ENCODE peak calls at places on chromosomes 16 and 17, in six cellular contexts. I is adrenal gland, Y is mucosa of descending colon, U is esophagus squamous epithelium, Z is A549, H is body of pancreas. C is an unnamed sample. For H3K4me1, the result is how much of the 10 kb centered on the place peaks cover.

GRCh38 chr17:20926532-20926931 is 116.3 kb downstream of the USP22 start:
- DNase-seq in H (no peak), U (no peak), I (no peak), Y (no peak), Z (no peak), C (no peak)

GRCh38 chr16:16879567-16880251 is 500.8 kb downstream of the NPIPA7 start:
- DNase-seq in I (no peak), Y (no peak), Z (no peak), U (no peak), H (no peak), C (no peak)

GRCh38 chr17:1455748-1456599 is at the start of gene CRK:
- DNase-seq in H (peak), U (peak), I (peak), Z (peak), Y (peak), C (peak)

GRCh38 chr16:29994613-29995329 is 646 bp downstream of the HIRIP3 start:
- DNase-seq in U (no peak), Z (no peak), Y (peak), I (peak), H (peak), C (peak)

GRCh38 chr16:35795361-35796029 is 2336.1 kb downstream of the TP53TG3F start:
- DNase-seq in Z (no peak), U (no peak), Y (no peak), H (no peak), I (no peak), C (no peak)

GRCh38 chr17:58172369-58173071 is 5.7 kb downstream of the OR4D2 start:
- DNase-seq in Y (no peak), I (no peak), U (no peak), H (no peak), Z (peak), C (no peak)

GRCh38 chr17:56762988-56763387 is 70.7 kb downstream of the C17orf67 start:
- DNase-seq in U (no peak), Z (no peak), H (no peak), Y (no peak), I (no peak), C (no peak)

GRCh38 chr17:34584805-34585416 is 5.5 kb downstream of the TMEM132E start:
- DNase-seq in Y (no peak), I (no peak), U (no peak), H (no peak), Z (peak), C (no peak)

GRCh38 chr16:1997591-1998359 is 8.0 kb downstream of the SYNGR3 start:
- DNase-seq in U (no peak), Y (peak), Z (no peak), H (no peak), I (peak), C (no peak)

GRCh38 chr16:74448990-74449389 is 27.7 kb upstream of the CLEC18B start:
- DNase-seq in Z (peak), I (peak), H (peak), Y (peak), U (no peak), C (peak)

GRCh38 chr16:51544850-51545467 is 393.9 kb upstream of the SALL1 start:
- DNase-seq in I (no peak), U (no peak), H (no peak), Z (no peak), Y (no peak), C (no peak)

GRCh38 chr17:48174833-48175232 is 67.3 kb downstream of the SNX11 start:
- DNase-seq in Y (no peak), H (no peak), I (no peak), U (no peak), Z (no peak), C (no peak)

DNA sequence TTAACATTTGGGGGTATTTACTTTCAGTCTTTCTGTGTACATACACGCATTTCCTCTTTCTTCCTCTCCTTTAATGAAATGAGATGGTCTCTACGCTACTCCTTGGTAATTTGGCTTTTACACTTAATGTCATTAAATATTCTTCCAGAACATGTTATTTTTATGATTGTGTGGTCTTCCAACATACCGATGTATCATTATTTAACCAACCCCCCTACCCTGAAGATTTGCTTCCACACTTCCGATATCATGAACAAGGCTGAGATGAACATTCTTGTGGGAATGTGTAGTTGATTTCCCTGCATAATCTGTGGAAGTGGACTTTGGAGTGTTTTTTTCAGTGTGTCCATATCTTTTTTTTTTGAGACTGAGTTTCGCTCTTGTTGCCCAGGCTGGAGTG is 2.3 kb upstream of the PGS1 start:
- DNase-seq in I (no peak), Z (no peak), U (no peak), H (no peak), Y (no peak), C (no peak)
- H3K4me1 ChIP-seq in I (under half), Z (under half), U (half or more), H (under half), Y (under half), C (under half)

DNA sequence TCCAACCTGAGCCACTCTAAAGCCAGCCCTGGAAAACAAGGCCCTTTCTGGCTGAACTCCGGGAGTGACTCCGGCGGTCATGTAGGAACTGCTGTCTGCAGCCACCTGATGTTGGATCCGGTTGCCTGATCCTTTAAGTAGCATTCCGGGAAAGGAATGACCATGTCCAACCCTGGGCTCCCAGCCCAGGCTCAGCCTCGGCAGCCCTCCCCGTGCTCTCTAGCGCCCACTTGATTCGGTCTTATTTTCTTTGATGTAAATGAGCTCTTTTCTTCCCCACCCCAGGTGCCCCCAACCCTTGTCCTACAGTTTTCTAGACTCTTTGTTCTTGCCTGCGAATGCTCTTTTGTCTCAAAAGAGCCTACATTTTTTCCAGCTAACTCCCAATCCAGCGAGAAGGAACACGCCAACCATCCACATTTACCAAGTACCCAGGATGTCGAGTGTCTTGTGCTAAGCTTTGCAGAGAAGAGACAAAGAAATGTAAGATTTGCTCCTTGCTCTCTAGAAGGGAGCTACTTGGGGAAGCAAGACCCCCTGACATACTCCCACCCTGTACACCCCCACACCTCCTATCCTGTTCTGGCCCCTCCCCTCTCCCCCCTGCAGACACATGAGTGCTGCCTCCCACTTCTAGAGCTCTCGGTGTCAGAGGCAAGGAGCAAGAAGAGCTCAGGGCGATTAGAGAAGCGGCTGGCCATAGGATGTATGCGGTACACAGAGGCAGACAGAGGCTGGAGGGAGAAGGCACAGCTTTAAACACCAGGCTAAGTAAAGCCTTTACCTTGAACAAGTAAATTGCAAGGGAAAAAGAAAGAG is 53.8 kb downstream of the COG7 start:
- DNase-seq in Y (no peak), U (no peak), H (peak), Z (no peak), I (no peak), C (no peak)
- H3K4me1 ChIP-seq in Y (under half), U (under half), H (under half), Z (under half), I (under half), C (under half)

GRCh38 chr17:7468290-7468689 is 11.1 kb downstream of the ZBTB4 start:
- DNase-seq in U (no peak), H (no peak), Y (no peak), Z (no peak), I (no peak), C (no peak)
- H3K4me1 ChIP-seq in U (half or more), H (half or more), Y (under half), Z (under half), I (under half), C (under half)

GRCh38 chr16:19859603-19860002 is 25.0 kb downstream of the GPRC5B start:
- DNase-seq in I (no peak), Y (no peak), U (no peak), Z (no peak), H (no peak), C (no peak)

GRCh38 chr16:19861811-19862327 is 22.8 kb downstream of the GPRC5B start:
- DNase-seq in H (no peak), Z (no peak), I (no peak), U (no peak), Y (no peak), C (no peak)

GRCh38 chr16:19859166-19859565 is 25.5 kb downstream of the GPRC5B start:
- DNase-seq in H (no peak), Z (no peak), U (no peak), I (no peak), Y (no peak), C (no peak)

GRCh38 chr16:19860146-19861030 is 24.3 kb downstream of the GPRC5B start:
- DNase-seq in Z (no peak), U (no peak), H (no peak), Y (no peak), I (no peak), C (no peak)

GRCh38 chr16:19861069-19861468 is 23.6 kb downstream of the GPRC5B start:
- DNase-seq in U (no peak), H (no peak), I (no peak), Z (no peak), Y (no peak), C (no peak)
- H3K4me1 ChIP-seq in U (under half), H (under half), I (under half), Z (under half), Y (under half), C (under half)

DNA sequence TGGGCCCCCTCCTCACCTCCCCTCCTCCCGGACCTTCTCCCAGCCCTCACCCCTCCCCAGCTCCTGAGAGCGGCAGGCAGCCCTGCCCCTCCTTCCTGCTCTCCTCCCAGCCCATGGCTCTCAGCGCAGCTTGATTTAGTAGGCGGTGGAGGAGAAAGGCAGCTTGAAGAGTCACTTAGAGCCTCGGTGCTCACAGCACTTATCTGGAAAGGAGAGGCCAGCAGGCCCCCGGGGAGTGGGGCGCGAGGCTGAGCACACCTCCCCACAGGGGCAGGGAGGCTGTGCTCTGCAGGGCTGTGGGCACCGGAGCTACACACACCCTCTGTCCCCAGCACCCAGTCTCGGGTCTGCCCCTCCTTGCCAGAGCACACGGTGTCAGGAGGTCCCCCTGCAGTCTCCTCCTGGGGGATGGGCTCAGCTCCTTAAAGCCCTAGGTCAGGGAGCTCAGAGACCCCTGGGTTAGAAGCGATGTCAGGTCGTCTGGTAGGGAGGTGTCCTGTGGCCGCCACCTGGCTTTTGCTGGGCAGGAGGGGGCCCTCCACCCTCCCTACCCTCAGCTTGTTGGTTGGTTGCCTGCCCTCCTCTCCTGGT is 151.2 kb upstream of the GSE1 start:
- DNase-seq in U (no peak), Y (no peak), H (no peak), I (peak), Z (no peak), C (no peak)
- H3K4me1 ChIP-seq in U (half or more), Y (under half), H (half or more), I (under half), Z (under half), C (under half)

GRCh38 chr16:11794991-11795886 is 1.8 kb downstream of the ZC3H7A start:
- DNase-seq in Z (no peak), I (no peak), H (no peak), U (no peak), Y (peak), C (no peak)

GRCh38 chr16:11791144-11791828 is 5.8 kb downstream of the ZC3H7A start:
- DNase-seq in H (no peak), Z (no peak), Y (no peak), I (no peak), U (no peak), C (no peak)

GRCh38 chr16:11793840-11794239 is 3.2 kb downstream of the ZC3H7A start:
- DNase-seq in I (no peak), U (no peak), Z (no peak), Y (peak), H (no peak), C (no peak)

GRCh38 chr16:11794447-11794846 is 2.6 kb downstream of the ZC3H7A start:
- DNase-seq in I (no peak), Z (no peak), Y (no peak), H (no peak), U (no peak), C (no peak)

GRCh38 chr16:11792404-11793260 is 4.4 kb downstream of the ZC3H7A start:
- DNase-seq in I (no peak), H (peak), Z (no peak), Y (peak), U (no peak), C (no peak)
- H3K4me1 ChIP-seq in I (under half), H (under half), Z (under half), Y (under half), U (half or more), C (under half)

C was measured in right lobe of liver.